ENCODE peak calls at places on chromosome 17, in five cellular contexts. One of them, this sample, is unnamed.

GRCh38 chr17:17305282-17305801 is 2.2 kb downstream of the NT5M start:
- DNase-seq in neural progenitor cell: no peak
- DNase-seq in substantia nigra: no peak
- DNase-seq in stimulated activated CD4-positive, alpha-beta T cell treated with anti-CD3 and anti-CD28 coated beads, Interleukin-15, amount 100 ng/mL, for 24 hours: peak; percentile 63
- DNase-seq in activated naive CD4-positive, alpha-beta T cell treated with anti-CD3 and anti-CD28 coated beads for 36 hours: peak; percentile 68
- DNase-seq in this sample: no peak

GRCh38 chr17:79864617-79865250 is 25.5 kb upstream of the CBX4 start:
- DNase-seq in neural progenitor cell: no peak
- DNase-seq in substantia nigra: no peak
- DNase-seq in stimulated activated CD4-positive, alpha-beta T cell treated with anti-CD3 and anti-CD28 coated beads, Interleukin-15, amount 100 ng/mL, for 24 hours: no peak
- DNase-seq in activated naive CD4-positive, alpha-beta T cell treated with anti-CD3 and anti-CD28 coated beads for 36 hours: no peak
- DNase-seq in this sample: no peak

GRCh38 chr17:47223460-47223859 is 14.3 kb downstream of the MYL4 start:
- DNase-seq in neural progenitor cell: no peak
- DNase-seq in substantia nigra: no peak
- DNase-seq in stimulated activated CD4-positive, alpha-beta T cell treated with anti-CD3 and anti-CD28 coated beads, Interleukin-15, amount 100 ng/mL, for 24 hours: no peak
- DNase-seq in activated naive CD4-positive, alpha-beta T cell treated with anti-CD3 and anti-CD28 coated beads for 36 hours: no peak
- DNase-seq in this sample: no peak

GRCh38 chr17:69314246-69315030 is 12.5 kb downstream of the ABCA5 start:
- DNase-seq in neural progenitor cell: peak; percentile 79
- DNase-seq in substantia nigra: no peak
- DNase-seq in stimulated activated CD4-positive, alpha-beta T cell treated with anti-CD3 and anti-CD28 coated beads, Interleukin-15, amount 100 ng/mL, for 24 hours: no peak
- DNase-seq in activated naive CD4-positive, alpha-beta T cell treated with anti-CD3 and anti-CD28 coated beads for 36 hours: no peak
- DNase-seq in this sample: peak; percentile 49

GRCh38 chr17:266701-267656 is 85.5 kb upstream of the DOC2B start:
- DNase-seq in neural progenitor cell: peak; percentile 40
- DNase-seq in substantia nigra: no peak
- DNase-seq in stimulated activated CD4-positive, alpha-beta T cell treated with anti-CD3 and anti-CD28 coated beads, Interleukin-15, amount 100 ng/mL, for 24 hours: no peak
- DNase-seq in activated naive CD4-positive, alpha-beta T cell treated with anti-CD3 and anti-CD28 coated beads for 36 hours: no peak
- DNase-seq in this sample: peak; percentile 65

GRCh38 chr17:17313350-17313991 is 10.3 kb downstream of the NT5M start:
- DNase-seq in neural progenitor cell: peak; percentile 50
- DNase-seq in substantia nigra: peak; percentile 12
- DNase-seq in stimulated activated CD4-positive, alpha-beta T cell treated with anti-CD3 and anti-CD28 coated beads, Interleukin-15, amount 100 ng/mL, for 24 hours: peak; percentile 76
- DNase-seq in activated naive CD4-positive, alpha-beta T cell treated with anti-CD3 and anti-CD28 coated beads for 36 hours: peak; percentile 84
- DNase-seq in this sample: peak; percentile 13

GRCh38 chr17:72913315-72913714 is 179.2 kb downstream of the SLC39A11 start:
- DNase-seq in neural progenitor cell: no peak
- DNase-seq in substantia nigra: no peak
- DNase-seq in stimulated activated CD4-positive, alpha-beta T cell treated with anti-CD3 and anti-CD28 coated beads, Interleukin-15, amount 100 ng/mL, for 24 hours: no peak
- DNase-seq in activated naive CD4-positive, alpha-beta T cell treated with anti-CD3 and anti-CD28 coated beads for 36 hours: no peak
- DNase-seq in this sample: no peak

GRCh38 chr17:58427807-58428206 is 10.5 kb upstream of the RNF43 start:
- DNase-seq in neural progenitor cell: no peak
- DNase-seq in substantia nigra: no peak
- DNase-seq in stimulated activated CD4-positive, alpha-beta T cell treated with anti-CD3 and anti-CD28 coated beads, Interleukin-15, amount 100 ng/mL, for 24 hours: no peak
- DNase-seq in activated naive CD4-positive, alpha-beta T cell treated with anti-CD3 and anti-CD28 coated beads for 36 hours: no peak
- DNase-seq in this sample: no peak

GRCh38 chr17:21079196-21079595 is 36.4 kb upstream of the USP22 start:
- DNase-seq in neural progenitor cell: no peak
- DNase-seq in substantia nigra: no peak
- DNase-seq in stimulated activated CD4-positive, alpha-beta T cell treated with anti-CD3 and anti-CD28 coated beads, Interleukin-15, amount 100 ng/mL, for 24 hours: no peak
- DNase-seq in activated naive CD4-positive, alpha-beta T cell treated with anti-CD3 and anti-CD28 coated beads for 36 hours: no peak
- DNase-seq in this sample: no peak

GRCh38 chr17:81349397-81350319 is 45.6 kb upstream of the BAHCC1 start:
- DNase-seq in neural progenitor cell: no peak
- DNase-seq in substantia nigra: no peak
- DNase-seq in stimulated activated CD4-positive, alpha-beta T cell treated with anti-CD3 and anti-CD28 coated beads, Interleukin-15, amount 100 ng/mL, for 24 hours: no peak
- DNase-seq in activated naive CD4-positive, alpha-beta T cell treated with anti-CD3 and anti-CD28 coated beads for 36 hours: no peak
- DNase-seq in this sample: no peak

GRCh38 chr17:4642286-4642685 is 808 bp upstream of the ALOX15 start:
- DNase-seq in neural progenitor cell: peak; percentile 52
- DNase-seq in substantia nigra: no peak
- DNase-seq in stimulated activated CD4-positive, alpha-beta T cell treated with anti-CD3 and anti-CD28 coated beads, Interleukin-15, amount 100 ng/mL, for 24 hours: no peak
- DNase-seq in activated naive CD4-positive, alpha-beta T cell treated with anti-CD3 and anti-CD28 coated beads for 36 hours: no peak
- DNase-seq in this sample: no peak

GRCh38 chr17:42849451-42850157 is 1.4 kb upstream of the AOC3 start:
- DNase-seq in neural progenitor cell: no peak
- DNase-seq in substantia nigra: no peak
- DNase-seq in stimulated activated CD4-positive, alpha-beta T cell treated with anti-CD3 and anti-CD28 coated beads, Interleukin-15, amount 100 ng/mL, for 24 hours: no peak
- DNase-seq in activated naive CD4-positive, alpha-beta T cell treated with anti-CD3 and anti-CD28 coated beads for 36 hours: no peak
- DNase-seq in this sample: no peak

GRCh38 chr17:79960788-79961522 is 74.7 kb downstream of the TBC1D16 start:
- DNase-seq in neural progenitor cell: no peak
- DNase-seq in substantia nigra: no peak
- DNase-seq in stimulated activated CD4-positive, alpha-beta T cell treated with anti-CD3 and anti-CD28 coated beads, Interleukin-15, amount 100 ng/mL, for 24 hours: no peak
- DNase-seq in activated naive CD4-positive, alpha-beta T cell treated with anti-CD3 and anti-CD28 coated beads for 36 hours: no peak
- DNase-seq in this sample: peak; percentile 96

GRCh38 chr17:63425478-63425877 is 20.6 kb downstream of the CYB561 start:
- DNase-seq in neural progenitor cell: peak; percentile 90
- DNase-seq in substantia nigra: peak; percentile 67
- DNase-seq in stimulated activated CD4-positive, alpha-beta T cell treated with anti-CD3 and anti-CD28 coated beads, Interleukin-15, amount 100 ng/mL, for 24 hours: peak; percentile 77
- DNase-seq in activated naive CD4-positive, alpha-beta T cell treated with anti-CD3 and anti-CD28 coated beads for 36 hours: peak; percentile 85
- DNase-seq in this sample: peak; percentile 91

GRCh38 chr17:64507418-64507766 is 615 bp downstream of the CEP95 start:
- DNase-seq in neural progenitor cell: peak; percentile 86
- DNase-seq in substantia nigra: no peak
- DNase-seq in stimulated activated CD4-positive, alpha-beta T cell treated with anti-CD3 and anti-CD28 coated beads, Interleukin-15, amount 100 ng/mL, for 24 hours: peak; percentile 50
- DNase-seq in activated naive CD4-positive, alpha-beta T cell treated with anti-CD3 and anti-CD28 coated beads for 36 hours: peak; percentile 54
- DNase-seq in this sample: peak; percentile 92

GRCh38 chr17:73949903-73950302 is 253.6 kb upstream of the RPL38 start:
- DNase-seq in neural progenitor cell: no peak
- DNase-seq in substantia nigra: no peak
- DNase-seq in stimulated activated CD4-positive, alpha-beta T cell treated with anti-CD3 and anti-CD28 coated beads, Interleukin-15, amount 100 ng/mL, for 24 hours: no peak
- DNase-seq in activated naive CD4-positive, alpha-beta T cell treated with anti-CD3 and anti-CD28 coated beads for 36 hours: no peak
- DNase-seq in this sample: no peak

GRCh38 chr17:72219136-72219823 is 98.5 kb downstream of the SOX9 start:
- DNase-seq in neural progenitor cell: peak; percentile 91
- DNase-seq in substantia nigra: no peak
- DNase-seq in stimulated activated CD4-positive, alpha-beta T cell treated with anti-CD3 and anti-CD28 coated beads, Interleukin-15, amount 100 ng/mL, for 24 hours: no peak
- DNase-seq in activated naive CD4-positive, alpha-beta T cell treated with anti-CD3 and anti-CD28 coated beads for 36 hours: no peak
- DNase-seq in this sample: no peak

GRCh38 chr17:17506893-17507464 is 10.8 kb upstream of the RASD1 start:
- DNase-seq in neural progenitor cell: no peak
- DNase-seq in substantia nigra: no peak
- DNase-seq in stimulated activated CD4-positive, alpha-beta T cell treated with anti-CD3 and anti-CD28 coated beads, Interleukin-15, amount 100 ng/mL, for 24 hours: no peak
- DNase-seq in activated naive CD4-positive, alpha-beta T cell treated with anti-CD3 and anti-CD28 coated beads for 36 hours: no peak
- DNase-seq in this sample: no peak

GRCh38 chr17:57609125-57609877 is 135.8 kb downstream of the CCDC182 start:
- DNase-seq in neural progenitor cell: no peak
- DNase-seq in substantia nigra: no peak
- DNase-seq in stimulated activated CD4-positive, alpha-beta T cell treated with anti-CD3 and anti-CD28 coated beads, Interleukin-15, amount 100 ng/mL, for 24 hours: no peak
- DNase-seq in activated naive CD4-positive, alpha-beta T cell treated with anti-CD3 and anti-CD28 coated beads for 36 hours: no peak
- DNase-seq in this sample: no peak

GRCh38 chr17:28371245-28372202 is at the start of gene SARM1:
- DNase-seq in neural progenitor cell: peak; percentile 98
- DNase-seq in substantia nigra: peak; percentile 69
- DNase-seq in stimulated activated CD4-positive, alpha-beta T cell treated with anti-CD3 and anti-CD28 coated beads, Interleukin-15, amount 100 ng/mL, for 24 hours: peak; percentile 94
- DNase-seq in activated naive CD4-positive, alpha-beta T cell treated with anti-CD3 and anti-CD28 coated beads for 36 hours: peak; percentile 85
- DNase-seq in this sample: peak; percentile 59

GRCh38 chr17:42116705-42117396 is 4.3 kb downstream of the KAT2A start:
- DNase-seq in neural progenitor cell: peak; percentile 89
- DNase-seq in substantia nigra: peak; percentile 69
- DNase-seq in stimulated activated CD4-positive, alpha-beta T cell treated with anti-CD3 and anti-CD28 coated beads, Interleukin-15, amount 100 ng/mL, for 24 hours: peak; percentile 86
- DNase-seq in activated naive CD4-positive, alpha-beta T cell treated with anti-CD3 and anti-CD28 coated beads for 36 hours: peak; percentile 93
- DNase-seq in this sample: peak; percentile 83

GRCh38 chr17:18238299-18238698 is 12.9 kb downstream of the LLGL1 start:
- DNase-seq in neural progenitor cell: no peak
- DNase-seq in substantia nigra: no peak
- DNase-seq in stimulated activated CD4-positive, alpha-beta T cell treated with anti-CD3 and anti-CD28 coated beads, Interleukin-15, amount 100 ng/mL, for 24 hours: no peak
- DNase-seq in activated naive CD4-positive, alpha-beta T cell treated with anti-CD3 and anti-CD28 coated beads for 36 hours: no peak
- DNase-seq in this sample: no peak

GRCh38 chr17:40678902-40679522 is 14.0 kb upstream of the KRT222 start:
- DNase-seq in neural progenitor cell: no peak
- DNase-seq in substantia nigra: no peak
- DNase-seq in stimulated activated CD4-positive, alpha-beta T cell treated with anti-CD3 and anti-CD28 coated beads, Interleukin-15, amount 100 ng/mL, for 24 hours: no peak
- DNase-seq in activated naive CD4-positive, alpha-beta T cell treated with anti-CD3 and anti-CD28 coated beads for 36 hours: peak; percentile 22
- DNase-seq in this sample: no peak

This sample was measured in lung microvascular endothelial cell.